ENCODE peak calls at places on chromosomes 7 and 10, in seven cellular contexts. One of them, this sample, is unnamed.

GRCh38 chr10:3095373-3096139 is 28.2 kb downstream of the PFKP start:
- DNase-seq in ureter: no peak
- DNase-seq in neural crest cell: no peak
- DNase-seq in WTC11: no peak
- DNase-seq in effector memory CD4-positive, alpha-beta T cell: no peak
- DNase-seq in HT-29: peak
- DNase-seq in caudate nucleus: peak
- DNase-seq in this sample: no peak

GRCh38 chr10:27893320-27894014 is 105.4 kb downstream of the ODAD2 start:
- DNase-seq in caudate nucleus: no peak
- DNase-seq in effector memory CD4-positive, alpha-beta T cell: no peak
- DNase-seq in WTC11: no peak
- DNase-seq in neural crest cell: no peak
- DNase-seq in HT-29: peak
- DNase-seq in ureter: no peak
- DNase-seq in this sample: no peak

GRCh38 chr7:8176370-8177081 is 85.4 kb downstream of the ICA1 start:
- DNase-seq in HT-29: no peak
- DNase-seq in caudate nucleus: no peak
- DNase-seq in effector memory CD4-positive, alpha-beta T cell: peak
- DNase-seq in ureter: no peak
- DNase-seq in neural crest cell: no peak
- DNase-seq in WTC11: no peak
- DNase-seq in this sample: no peak

GRCh38 chr7:31137234-31137633 is 85.1 kb downstream of the ADCYAP1R1 start:
- DNase-seq in neural crest cell: no peak
- DNase-seq in HT-29: no peak
- DNase-seq in caudate nucleus: no peak
- DNase-seq in ureter: no peak
- DNase-seq in effector memory CD4-positive, alpha-beta T cell: no peak
- DNase-seq in WTC11: no peak
- DNase-seq in this sample: no peak

GRCh38 chr10:35888400-35888799 is 246.3 kb upstream of the FZD8 start:
- DNase-seq in WTC11: no peak
- DNase-seq in HT-29: no peak
- DNase-seq in caudate nucleus: no peak
- DNase-seq in neural crest cell: no peak
- DNase-seq in ureter: no peak
- DNase-seq in effector memory CD4-positive, alpha-beta T cell: no peak
- DNase-seq in this sample: no peak

GRCh38 chr7:33905389-33906032 is at the start of gene BMPER:
- DNase-seq in caudate nucleus: no peak
- DNase-seq in ureter: no peak
- DNase-seq in neural crest cell: peak
- DNase-seq in effector memory CD4-positive, alpha-beta T cell: no peak
- DNase-seq in WTC11: peak
- DNase-seq in HT-29: no peak
- DNase-seq in this sample: no peak

GRCh38 chr7:17680943-17681351 is 259.3 kb downstream of the SNX13 start:
- DNase-seq in WTC11: no peak
- DNase-seq in neural crest cell: no peak
- DNase-seq in caudate nucleus: no peak
- DNase-seq in effector memory CD4-positive, alpha-beta T cell: no peak
- DNase-seq in ureter: no peak
- DNase-seq in HT-29: peak
- DNase-seq in this sample: no peak

GRCh38 chr7:40808409-40808942 is 673.7 kb downstream of the SUGCT start:
- DNase-seq in WTC11: no peak
- DNase-seq in effector memory CD4-positive, alpha-beta T cell: no peak
- DNase-seq in neural crest cell: no peak
- DNase-seq in HT-29: peak
- DNase-seq in ureter: no peak
- DNase-seq in caudate nucleus: no peak
- DNase-seq in this sample: no peak

This sample was measured in heart left ventricle.